ENCODE peak calls at places on chromosomes 2 and 18, in ten cellular contexts. L is glomerular endothelial cell; R is cardiac fibroblast; U is Caki2; Q is right atrium auricular region; W is ovary; V is dermis microvascular lymphatic vessel endothelial cell; O is T1000; D is EL; H is stimulated activated CD4-positive, alpha-beta T cell treated with anti-CD3 and anti-CD28 coated beads, Interleukin-4, amount 100 ng/mL, for 4 hours. X is an unnamed sample.

GRCh38 chr2:24672589-24672988 is 120.6 kb downstream of the PTRHD1 start:
- DNase-seq in L (no peak), R (no peak), U (no peak), Q (no peak), W (no peak), V (no peak), O (no peak), D (no peak), H (no peak), X (no peak)

GRCh38 chr18:5478261-5478660 is 65.5 kb downstream of the EPB41L3 start:
- DNase-seq in L (no peak), R (no peak), U (no peak), Q (no peak), W (no peak), V (no peak), O (no peak), D (no peak), H (no peak), X (no peak)

GRCh38 chr2:110099471-110100225 is 16.0 kb downstream of the MALL start:
- DNase-seq in L (no peak), R (no peak), U (no peak), Q (no peak), W (no peak), V (no peak), O (no peak), D (no peak), H (no peak), X (no peak)

GRCh38 chr2:26767129-26767528 is 3.0 kb downstream of the SLC35F6 start:
- DNase-seq in L (no peak), R (no peak), U (no peak), Q (no peak), W (no peak), V (no peak), O (no peak), D (no peak), H (no peak), X (no peak)

GRCh38 chr2:120133572-120134244 is 89.5 kb downstream of the TMEM185B start:
- DNase-seq in L (no peak), R (no peak), U (no peak), Q (no peak), W (no peak), V (peak; percentile 9), O (no peak), D (peak; percentile 12), H (no peak), X (no peak)

GRCh38 chr18:74819433-74820059 is 221.9 kb downstream of the ZNF407 start:
- DNase-seq in L (no peak), R (no peak), U (peak; percentile 14), Q (no peak), W (no peak), V (no peak), O (no peak), D (peak; percentile 23), H (no peak), X (no peak)

GRCh38 chr2:161533218-161533617 is 91.0 kb upstream of the SLC4A10 start:
- DNase-seq in L (no peak), R (no peak), U (no peak), Q (no peak), W (no peak), V (no peak), O (no peak), D (no peak), H (no peak), X (no peak)

GRCh38 chr18:75109819-75110218 is 99.1 kb downstream of the PTGR3 start:
- DNase-seq in L (no peak), R (no peak), U (no peak), Q (peak; percentile 46), W (no peak), V (no peak), O (no peak), D (no peak), H (no peak), X (no peak)

GRCh38 chr2:101223814-101224231 is 28.9 kb upstream of the CNOT11 start:
- DNase-seq in L (no peak), R (no peak), U (no peak), Q (no peak), W (no peak), V (no peak), O (no peak), D (peak; percentile 30), H (peak; percentile 24), X (peak; percentile 28)

X was measured in activated B cell treated with CpG ODN at 0.5 μM for 24 hours.